ENCODE peak calls at places on chromosome X, in six cellular contexts. C, A, U, Y, D and B are unnamed samples.

GRCh38 chrX:111411591-111412371 is at the start of gene DCX:
- DNase-seq in A (no peak), Y (no peak), C (no peak), U (no peak), D (no peak), B (peak; percentile 9)

GRCh38 chrX:39477438-39478120 is 620.2 kb downstream of the BCOR start:
- DNase-seq in C (peak; percentile 81), D (no peak), Y (peak; percentile 36), A (no peak), U (no peak), B (no peak)

GRCh38 chrX:51463322-51463721 is 33.1 kb downstream of the NUDT11 start:
- DNase-seq in C (no peak), Y (no peak), A (no peak), U (no peak), D (no peak), B (no peak)

GRCh38 chrX:14941301-14941700 is 68.1 kb downstream of the MOSPD2 start:
- DNase-seq in C (no peak), A (no peak), D (no peak), U (no peak), Y (no peak), B (no peak)

GRCh38 chrX:43741843-43742573 is 85.9 kb downstream of the MAOA start:
- DNase-seq in C (no peak), U (no peak), D (no peak), Y (no peak), A (no peak), B (no peak)

GRCh38 chrX:39972340-39972739 is 125.4 kb downstream of the BCOR start:
- DNase-seq in D (no peak), Y (no peak), C (no peak), U (no peak), A (no peak), B (no peak)

GRCh38 chrX:151174581-151175282 is 1.7 kb upstream of the GPR50 start:
- DNase-seq in C (peak; percentile 70), U (no peak), D (no peak), A (no peak), Y (no peak), B (no peak)

GRCh38 chrX:39777623-39778025 is 320.1 kb downstream of the BCOR start:
- DNase-seq in Y (no peak), A (no peak), C (no peak), U (no peak), D (no peak), B (no peak)

GRCh38 chrX:107715331-107716044 is 60.1 kb downstream of the TSC22D3 start:
- DNase-seq in Y (no peak), C (no peak), U (no peak), D (no peak), A (no peak), B (no peak)

GRCh38 chrX:134634691-134635090 is 23.6 kb downstream of the PLAC1 start:
- DNase-seq in D (no peak), C (no peak), Y (no peak), A (no peak), U (no peak), B (no peak)

GRCh38 chrX:152632445-152633097 is 5.1 kb upstream of the GABRQ start:
- DNase-seq in Y (peak; percentile 44), A (no peak), C (peak; percentile 80), U (peak; percentile 16), D (peak; percentile 8), B (no peak)

GRCh38 chrX:17405225-17405969 is 30.4 kb downstream of the NHS start:
- DNase-seq in C (no peak), D (peak; percentile 1), Y (no peak), A (no peak), U (peak; percentile 66), B (no peak)

GRCh38 chrX:130857207-130857606 is 45.8 kb downstream of the ENOX2 start:
- DNase-seq in D (no peak), Y (no peak), A (no peak), C (no peak), U (no peak), B (no peak)

GRCh38 chrX:129957241-129958099 is 25.0 kb upstream of the BCORL1 start:
- DNase-seq in U (peak; percentile 15), C (no peak), Y (peak; percentile 80), D (no peak), A (peak; percentile 34), B (no peak)

GRCh38 chrX:8730812-8731578 is 942 bp downstream of the ANOS1 start:
- DNase-seq in Y (no peak), C (no peak), U (no peak), A (no peak), D (no peak), B (no peak)

GRCh38 chrX:129247642-129248041 is 275.6 kb downstream of the SMARCA1 start:
- DNase-seq in C (no peak), D (no peak), A (no peak), U (no peak), Y (no peak), B (no peak)

GRCh38 chrX:41412261-41413167 is 34.6 kb upstream of the NYX start:
- DNase-seq in U (no peak), Y (no peak), A (no peak), D (peak; percentile 39), C (no peak), B (no peak)

GRCh38 chrX:20680998-20681397 is 414.3 kb upstream of the RPS6KA3 start:
- DNase-seq in Y (no peak), U (no peak), D (no peak), C (no peak), A (no peak), B (no peak)

GRCh38 chrX:66110112-66110511 is 53.9 kb upstream of the HEPH start:
- DNase-seq in C (no peak), D (no peak), A (no peak), U (peak; percentile 3), Y (peak; percentile 47), B (no peak)

GRCh38 chrX:108485960-108486359 is 46.3 kb downstream of the COL4A5 start:
- DNase-seq in C (no peak), D (no peak), U (no peak), Y (no peak), A (no peak), B (no peak)

GRCh38 chrX:53354669-53355068 is 67.8 kb downstream of the SMC1A start:
- DNase-seq in C (no peak), A (no peak), D (no peak), U (no peak), Y (no peak), B (no peak)

GRCh38 chrX:12977761-12978204 is 2.9 kb downstream of the TMSB4X start:
- DNase-seq in Y (no peak), C (no peak), A (no peak), D (no peak), U (no peak), B (no peak)

GRCh38 chrX:32155044-32155638 is 1056.2 kb downstream of the DMD start:
- DNase-seq in D (no peak), U (no peak), Y (no peak), A (no peak), C (peak; percentile 42), B (peak; percentile 30)

GRCh38 chrX:5113128-5113527 is 1115.5 kb downstream of the NLGN4X start:
- DNase-seq in C (no peak), D (no peak), U (no peak), Y (no peak), A (no peak), B (peak; percentile 3)

GRCh38 chrX:151702021-151702714 is 6.9 kb downstream of the PRRG3 start:
- DNase-seq in D (no peak), U (no peak), A (no peak), Y (no peak), C (no peak), B (no peak)

GRCh38 chrX:17376381-17377046 is 1.5 kb downstream of the NHS start:
- DNase-seq in A (no peak), D (no peak), C (peak; percentile 46), U (no peak), Y (no peak), B (no peak)

GRCh38 chrX:41332408-41332987 is 1.5 kb upstream of the DDX3X start:
- DNase-seq in A (no peak), D (no peak), Y (no peak), C (no peak), U (no peak), B (no peak)

GRCh38 chrX:75623535-75623934 is 100.7 kb upstream of the ZDHHC15 start:
- DNase-seq in U (no peak), D (peak; percentile 1), C (no peak), A (no peak), Y (no peak), B (no peak)

GRCh38 chrX:30253257-30253656 is 6.3 kb downstream of the MAGEB1 start:
- DNase-seq in D (no peak), Y (no peak), A (peak; percentile 8), U (no peak), C (no peak), B (no peak)

GRCh38 chrX:30246769-30247489 is at the start of gene MAGEB1:
- DNase-seq in A (no peak), C (peak; percentile 47), Y (peak; percentile 68), D (peak; percentile 8), U (peak; percentile 4), B (no peak)

GRCh38 chrX:30248854-30249253 is 1.9 kb downstream of the MAGEB1 start:
- DNase-seq in D (no peak), C (no peak), A (peak; percentile 8), Y (no peak), U (no peak), B (no peak)
- H3K4me1 ChIP-seq in D (no peaks in the 10 kb centered on the region), C (peaks cover 4% of the 10 kb centered on the region), A (no peaks in the 10 kb centered on the region), Y (peaks cover 7% of the 10 kb centered on the region), U (no peaks in the 10 kb centered on the region), B (no peaks in the 10 kb centered on the region)

DNA sequence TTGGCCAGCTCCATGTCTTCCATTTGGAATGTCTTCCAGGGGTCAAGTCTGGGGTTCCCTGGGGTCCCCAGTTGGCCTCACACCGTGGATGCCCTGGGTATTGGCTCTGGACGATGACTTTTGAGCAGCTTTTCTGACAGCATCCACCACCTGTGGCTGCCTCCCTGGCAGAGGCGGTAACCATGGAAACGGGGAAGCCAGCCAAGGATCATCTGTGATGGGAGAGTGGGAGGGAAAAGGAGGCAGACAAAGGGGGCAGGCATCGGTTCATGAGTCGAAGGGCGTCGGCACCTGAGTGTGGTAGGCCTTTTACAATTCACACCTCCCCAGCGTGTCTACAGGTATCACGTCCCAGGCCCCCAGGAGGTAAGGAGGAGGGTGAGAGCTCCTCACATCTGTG is 152.2 kb downstream of the ASMT start:
- DNase-seq in C (no peak), D (no peak), Y (no peak), U (no peak), A (no peak), B (peak; percentile 2)
- H3K9me3 ChIP-seq in C (no peaks in the 10 kb centered on the region), D (peaks cover 24% of the 10 kb centered on the region), Y (no peaks in the 10 kb centered on the region), U (no peaks in the 10 kb centered on the region), A (peaks cover 13% of the 10 kb centered on the region), B (peaks cover 11% of the 10 kb centered on the region)

GRCh38 chrX:74119016-74119910 is 184.7 kb upstream of the ZCCHC13 start:
- DNase-seq in C (no peak), A (no peak), U (peak; percentile 24), D (no peak), Y (no peak), B (no peak)

GRCh38 chrX:74118503-74118902 is 185.5 kb upstream of the ZCCHC13 start:
- DNase-seq in Y (no peak), U (no peak), A (no peak), D (no peak), C (no peak), B (no peak)

GRCh38 chrX:74117962-74118361 is 186.0 kb upstream of the ZCCHC13 start:
- DNase-seq in Y (no peak), A (no peak), C (no peak), U (no peak), D (no peak), B (no peak)
- TF ChIP-seq ZNF274 in Y (no peak), A (no peak), C (no peak), U (no peak), D (no peak), B (no peak)

GRCh38 chrX:153763298-153763932 is 634 bp upstream of the PLXNB3 start:
- DNase-seq in Y (no peak), C (no peak), D (peak; percentile 45), U (no peak), A (no peak), B (no peak)
- H3K4me1 ChIP-seq in Y (peaks cover 59% of the 10 kb centered on the region), C (peaks cover 8% of the 10 kb centered on the region), D (peaks cover 37% of the 10 kb centered on the region), U (no peaks in the 10 kb centered on the region), A (no peaks in the 10 kb centered on the region), B (peaks cover 2% of the 10 kb centered on the region)

GRCh38 chrX:19647731-19648588 is 132.7 kb upstream of the MAP3K15 start:
- DNase-seq in A (no peak), C (no peak), D (no peak), Y (no peak), U (no peak), B (no peak)
- H3K9me3 ChIP-seq in A (no peaks in the 10 kb centered on the region), C (no peaks in the 10 kb centered on the region), D (no peaks in the 10 kb centered on the region), Y (no peaks in the 10 kb centered on the region), U (no peaks in the 10 kb centered on the region), B (no peaks in the 10 kb centered on the region)